ENCODE peak calls at places on chromosomes 2 and 18, in seven cellular contexts. K is K562, F is HepG2, Z is SK-N-SH, R is A549, B is WTC11, E is endothelial cell of umbilical vein. J is an unnamed sample.

GRCh38 chr18:61714421-61714820 is 178.4 kb downstream of the RNF152 start:
- DNase-seq in K (no peak), F (no peak), Z (no peak), R (no peak), B (no peak), E (no peak), J (no peak)

GRCh38 chr2:136116111-136116812 is 1.7 kb downstream of the CXCR4 start:
- DNase-seq in K (peak; percentile 31), F (no peak), Z (no peak), R (no peak), B (peak; percentile 25), E (no peak), J (no peak)

GRCh38 chr2:54106631-54107454 is 8.6 kb upstream of the ACYP2 start:
- DNase-seq in K (peak; percentile 65), F (peak; percentile 73), Z (peak; percentile 59), R (peak; percentile 51), B (no peak), E (peak; percentile 69), J (peak; percentile 53)

GRCh38 chr2:119673796-119674195 is 5.2 kb upstream of the TMEM177 start:
- DNase-seq in K (no peak), F (no peak), Z (no peak), R (no peak), B (no peak), E (no peak), J (no peak)

GRCh38 chr2:102238039-102238756 is 51.4 kb downstream of the IL1RL2 start:
- DNase-seq in K (no peak), F (no peak), Z (no peak), R (no peak), B (no peak), E (peak; percentile 32), J (no peak)

GRCh38 chr2:26292646-26293045 is 47.9 kb downstream of the HADHB start:
- DNase-seq in K (peak; percentile 55), F (peak; percentile 45), Z (no peak), R (no peak), B (no peak), E (no peak), J (no peak)

GRCh38 chr2:239297142-239298125 is 103.4 kb downstream of the HDAC4 start:
- DNase-seq in K (no peak), F (peak; percentile 53), Z (no peak), R (no peak), B (peak; percentile 8), E (no peak), J (no peak)

GRCh38 chr18:12334280-12335262 is 26.5 kb downstream of the TUBB6 start:
- DNase-seq in K (no peak), F (no peak), Z (no peak), R (no peak), B (no peak), E (no peak), J (no peak)

GRCh38 chr2:196289000-196289399 is 117.6 kb upstream of the STK17B start:
- DNase-seq in K (no peak), F (no peak), Z (no peak), R (no peak), B (no peak), E (no peak), J (no peak)

GRCh38 chr2:176162911-176163654 is 6.0 kb downstream of the HOXD3 start:
- DNase-seq in K (no peak), F (no peak), Z (no peak), R (no peak), B (no peak), E (no peak), J (no peak)

GRCh38 chr2:227154976-227155375 is 9.0 kb downstream of the COL4A4 start:
- DNase-seq in K (no peak), F (no peak), Z (no peak), R (no peak), B (no peak), E (no peak), J (no peak)

GRCh38 chr2:27184115-27184514 is 27.7 kb upstream of the ATRAID start:
- DNase-seq in K (no peak), F (peak; percentile 43), Z (no peak), R (no peak), B (no peak), E (no peak), J (no peak)

GRCh38 chr2:125471963-125472362 is 1184.0 kb upstream of the GYPC start:
- DNase-seq in K (peak; percentile 0), F (peak; percentile 16), Z (peak; percentile 27), R (peak; percentile 2), B (peak; percentile 75), E (no peak), J (no peak)

GRCh38 chr2:140128909-140129308 is 1348.7 kb upstream of the NXPH2 start:
- DNase-seq in K (no peak), F (no peak), Z (no peak), R (no peak), B (no peak), E (no peak), J (no peak)

GRCh38 chr18:30684825-30685481 is 357.6 kb downstream of the DSC3 start:
- DNase-seq in K (peak; percentile 37), F (no peak), Z (no peak), R (no peak), B (no peak), E (no peak), J (no peak)

GRCh38 chr18:2976733-2977132 is 36.2 kb downstream of the LPIN2 start:
- DNase-seq in K (no peak), F (no peak), Z (no peak), R (no peak), B (no peak), E (no peak), J (no peak)

GRCh38 chr2:40049782-40050181 is 270.7 kb upstream of the THUMPD2 start:
- DNase-seq in K (no peak), F (no peak), Z (peak; percentile 63), R (no peak), B (no peak), E (no peak), J (no peak)

GRCh38 chr2:232486558-232487384 is 863 bp downstream of the ECEL1 start:
- DNase-seq in K (no peak), F (no peak), Z (peak; percentile 42), R (no peak), B (peak; percentile 44), E (no peak), J (no peak)

GRCh38 chr2:25293958-25294513 is 47.7 kb downstream of the DNMT3A start:
- DNase-seq in K (no peak), F (no peak), Z (no peak), R (no peak), B (no peak), E (no peak), J (no peak)

GRCh38 chr2:157107877-157108276 is 149.6 kb upstream of the GALNT5 start:
- DNase-seq in K (no peak), F (no peak), Z (no peak), R (no peak), B (no peak), E (peak; percentile 45), J (no peak)

GRCh38 chr2:9380702-9381628 is 42.4 kb downstream of the ITGB1BP1 start:
- DNase-seq in K (no peak), F (peak; percentile 85), Z (no peak), R (peak; percentile 79), B (no peak), E (peak; percentile 68), J (peak; percentile 71)

GRCh38 chr2:240569523-240569997 is 1.3 kb downstream of the RNPEPL1 start:
- DNase-seq in K (no peak), F (no peak), Z (no peak), R (no peak), B (peak; percentile 7), E (no peak), J (no peak)

GRCh38 chr2:39381653-39382052 is 55.4 kb downstream of the MAP4K3 start:
- DNase-seq in K (no peak), F (no peak), Z (no peak), R (no peak), B (peak; percentile 35), E (no peak), J (no peak)

GRCh38 chr2:216665717-216666116 is 29.6 kb downstream of the IGFBP5 start:
- DNase-seq in K (no peak), F (peak; percentile 50), Z (peak; percentile 61), R (no peak), B (peak; percentile 85), E (no peak), J (no peak)
- TF ChIP-seq MAX in K (no peak), F (no peak), Z (no peak), R (no peak), B (peak; percentile 3), E (no peak), J (no peak)

GRCh38 chr2:65061910-65062339 is 5.7 kb downstream of the CEP68 start:
- DNase-seq in K (no peak), F (no peak), Z (no peak), R (no peak), B (no peak), E (no peak), J (no peak)
- TF ChIP-seq MAX in K (no peak), F (no peak), Z (no peak), R (no peak), B (no peak), E (no peak), J (no peak)

DNA sequence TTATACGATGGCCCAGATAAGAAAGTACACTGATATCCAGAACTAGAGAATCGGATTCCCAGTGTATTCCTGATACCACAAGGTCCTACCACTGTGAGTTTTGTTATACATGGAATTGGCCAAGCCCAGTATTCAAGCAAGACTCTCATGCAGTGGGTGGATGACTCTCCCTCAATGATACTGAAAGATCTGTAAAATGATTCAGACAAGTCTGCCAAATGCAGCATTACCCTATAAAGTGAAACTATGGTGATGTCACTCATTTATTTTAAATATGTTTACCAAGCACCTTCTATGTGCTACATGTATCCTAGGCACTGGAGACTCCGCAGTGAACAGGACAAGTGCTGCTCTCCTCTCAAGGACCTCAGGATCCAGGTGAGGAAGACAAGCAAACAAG is 22.6 kb downstream of the MYO5B start:
- DNase-seq in K (no peak), F (no peak), Z (no peak), R (no peak), B (no peak), E (no peak), J (no peak)
- TF ChIP-seq MAX in K (no peak), F (no peak), Z (no peak), R (no peak), B (no peak), E (no peak), J (no peak)

GRCh38 chr2:235568431-235568830 is 74.6 kb downstream of the AGAP1 start:
- DNase-seq in K (no peak), F (no peak), Z (no peak), R (no peak), B (no peak), E (no peak), J (no peak)

GRCh38 chr2:235566931-235567495 is 73.2 kb downstream of the AGAP1 start:
- DNase-seq in K (no peak), F (no peak), Z (no peak), R (no peak), B (no peak), E (no peak), J (no peak)

GRCh38 chr2:235569837-235570236 is 76.0 kb downstream of the AGAP1 start:
- DNase-seq in K (no peak), F (no peak), Z (no peak), R (no peak), B (no peak), E (no peak), J (no peak)

GRCh38 chr2:235570256-235570655 is 76.4 kb downstream of the AGAP1 start:
- DNase-seq in K (no peak), F (peak; percentile 28), Z (no peak), R (no peak), B (no peak), E (no peak), J (no peak)

DNA sequence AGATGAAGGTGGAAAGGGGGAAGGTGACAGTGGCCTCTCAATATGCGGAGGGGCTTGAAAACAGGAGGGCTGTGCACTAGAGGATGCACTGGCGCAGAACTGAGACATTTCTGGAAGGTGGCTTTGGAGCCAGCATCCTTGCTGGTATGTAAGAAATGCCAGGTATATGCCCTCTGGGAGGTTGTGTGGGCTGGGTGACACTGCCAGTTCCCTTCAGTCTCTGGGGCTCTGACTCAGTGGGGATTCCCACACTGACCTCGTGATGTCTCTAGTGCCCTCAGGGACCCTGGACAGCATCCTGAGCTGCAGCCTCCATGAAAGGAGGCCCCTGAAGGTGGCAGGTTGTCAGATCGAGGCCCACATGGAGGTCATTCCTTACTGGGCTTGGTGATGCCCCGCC is 74.0 kb downstream of the AGAP1 start:
- DNase-seq in K (no peak), F (no peak), Z (no peak), R (no peak), B (no peak), E (no peak), J (no peak)
- TF ChIP-seq MAX in K (no peak), F (no peak), Z (no peak), R (no peak), B (no peak), E (no peak), J (no peak)

J was measured in HCT116.